ENCODE peak calls at places on chromosomes 11 and 22, in four cellular contexts. I, B, N and K are unnamed samples.

GRCh38 chr11:48017105-48017874 is 36.9 kb downstream of the PTPRJ start:
- DNase-seq in I (no peak), B (no peak), N (no peak), K (no peak)

GRCh38 chr11:129815596-129816461 is at the start of gene TMEM45B:
- DNase-seq in I (no peak), B (peak), N (no peak), K (no peak)

GRCh38 chr22:48589901-48590300 is 1237.8 kb downstream of the BRD1 start:
- DNase-seq in I (no peak), B (no peak), N (no peak), K (no peak)

GRCh38 chr11:11444027-11444799 is 91.2 kb upstream of the CSNK2A3 start:
- DNase-seq in I (no peak), B (no peak), N (no peak), K (no peak)

GRCh38 chr11:74492974-74493815 is at the start of gene LIPT2:
- DNase-seq in I (peak), B (peak), N (peak), K (peak)

GRCh38 chr11:62142043-62142375 is 18.2 kb downstream of the INCENP start:
- DNase-seq in I (no peak), B (no peak), N (no peak), K (no peak)

GRCh38 chr11:17411418-17411817 is 23.0 kb upstream of the KCNJ11 start:
- DNase-seq in I (no peak), B (no peak), N (no peak), K (no peak)

GRCh38 chr11:116563028-116563712 is 209.6 kb downstream of the BUD13 start:
- DNase-seq in I (no peak), B (no peak), N (no peak), K (no peak)

GRCh38 chr11:62493801-62494200 is 52.8 kb downstream of the AHNAK start:
- DNase-seq in I (no peak), B (no peak), N (no peak), K (no peak)

GRCh38 chr11:124753207-124753606 is 1.2 kb upstream of the VSIG2 start:
- DNase-seq in I (no peak), B (no peak), N (no peak), K (no peak)

GRCh38 chr22:41327124-41327523 is 25.8 kb downstream of the ZC3H7B start:
- DNase-seq in I (no peak), B (no peak), N (no peak), K (no peak)

GRCh38 chr11:125262825-125263218 is 98.3 kb downstream of the PKNOX2 start:
- DNase-seq in I (no peak), B (no peak), N (no peak), K (no peak)

GRCh38 chr11:107549253-107549953 is 16.1 kb downstream of the ALKBH8 start:
- DNase-seq in I (no peak), B (peak), N (no peak), K (no peak)

GRCh38 chr22:19179472-19180048 is 1.0 kb upstream of the SLC25A1 start:
- DNase-seq in I (peak), B (peak), N (no peak), K (peak)

GRCh38 chr11:118238947-118239346 is 13.2 kb downstream of the MPZL3 start:
- DNase-seq in I (no peak), B (peak), N (no peak), K (no peak)

GRCh38 chr11:92225563-92226308 is 1.1 kb downstream of the FAT3 start:
- DNase-seq in I (no peak), B (peak), N (no peak), K (no peak)

GRCh38 chr11:61054927-61055562 is 47.2 kb upstream of the CD5 start:
- DNase-seq in I (peak), B (no peak), N (no peak), K (no peak)

GRCh38 chr11:28701760-28702449 is 593.7 kb downstream of the METTL15 start:
- DNase-seq in I (no peak), B (no peak), N (no peak), K (no peak)

GRCh38 chr22:45865561-45866397 is 111.2 kb downstream of the WNT7B start:
- DNase-seq in I (no peak), B (peak), N (no peak), K (no peak)

GRCh38 chr11:3712274-3712673 is 41.1 kb upstream of the CHRNA10 start:
- DNase-seq in I (no peak), B (no peak), N (no peak), K (no peak)

GRCh38 chr11:57349491-57350274 is 11.5 kb downstream of the P2RX3 start:
- DNase-seq in I (peak), B (peak), N (no peak), K (peak)

GRCh38 chr22:32528316-32528715 is 53.7 kb downstream of the FBXO7 start:
- DNase-seq in I (no peak), B (no peak), N (no peak), K (no peak)

GRCh38 chr22:23033116-23033905 is 37.0 kb upstream of the GNAZ start:
- DNase-seq in I (no peak), B (no peak), N (no peak), K (no peak)

GRCh38 chr11:60952742-60953170 is 780 bp upstream of the SLC15A3 start:
- DNase-seq in I (no peak), B (no peak), N (no peak), K (no peak)

GRCh38 chr11:90639687-90640086 is 416.8 kb upstream of the CHORDC1 start:
- DNase-seq in I (no peak), B (peak), N (no peak), K (no peak)